ENCODE peak calls at places on chromosomes 1 and 21, in five cellular contexts. One of them, this sample, is unnamed.

GRCh38 chr1:51945591-51945990 is 44.9 kb downstream of the RAB3B start:
- DNase-seq in PC-9: no peak
- DNase-seq in foreskin fibroblast: peak; percentile 65
- DNase-seq in astrocyte of the spinal cord: peak; percentile 61
- DNase-seq in dorsolateral prefrontal cortex: no peak
- DNase-seq in this sample: peak; percentile 15

GRCh38 chr21:16193758-16194606 is 464.2 kb downstream of the USP25 start:
- DNase-seq in PC-9: no peak
- DNase-seq in foreskin fibroblast: peak; percentile 92
- DNase-seq in astrocyte of the spinal cord: peak; percentile 90
- DNase-seq in dorsolateral prefrontal cortex: peak; percentile 69
- DNase-seq in this sample: peak; percentile 93

GRCh38 chr1:41151846-41152245 is 90.3 kb downstream of the SCMH1 start:
- DNase-seq in PC-9: no peak
- DNase-seq in foreskin fibroblast: peak; percentile 20
- DNase-seq in astrocyte of the spinal cord: no peak
- DNase-seq in dorsolateral prefrontal cortex: no peak
- DNase-seq in this sample: peak; percentile 23

GRCh38 chr1:181456551-181456950 is 26.8 kb upstream of the CACNA1E start:
- DNase-seq in PC-9: no peak
- DNase-seq in foreskin fibroblast: no peak
- DNase-seq in astrocyte of the spinal cord: no peak
- DNase-seq in dorsolateral prefrontal cortex: no peak
- DNase-seq in this sample: no peak

GRCh38 chr1:35857830-35858229 is 25.2 kb upstream of the AGO1 start:
- DNase-seq in PC-9: no peak
- DNase-seq in foreskin fibroblast: peak; percentile 46
- DNase-seq in astrocyte of the spinal cord: peak; percentile 36
- DNase-seq in dorsolateral prefrontal cortex: no peak
- DNase-seq in this sample: peak; percentile 74

GRCh38 chr1:220761688-220762427 is 13.7 kb downstream of the MTARC2 start:
- DNase-seq in PC-9: no peak
- DNase-seq in foreskin fibroblast: no peak
- DNase-seq in astrocyte of the spinal cord: no peak
- DNase-seq in dorsolateral prefrontal cortex: no peak
- DNase-seq in this sample: no peak

GRCh38 chr1:221439008-221439733 is 302.7 kb downstream of the DUSP10 start:
- DNase-seq in PC-9: peak; percentile 75
- DNase-seq in foreskin fibroblast: peak; percentile 90
- DNase-seq in astrocyte of the spinal cord: peak; percentile 78
- DNase-seq in dorsolateral prefrontal cortex: no peak
- DNase-seq in this sample: peak; percentile 88

GRCh38 chr1:202688401-202688800 is 21.9 kb downstream of the SYT2 start:
- DNase-seq in PC-9: no peak
- DNase-seq in foreskin fibroblast: peak; percentile 34
- DNase-seq in astrocyte of the spinal cord: no peak
- DNase-seq in dorsolateral prefrontal cortex: no peak
- DNase-seq in this sample: no peak

GRCh38 chr1:106233511-106233910 is 823.0 kb upstream of the PRMT6 start:
- DNase-seq in PC-9: no peak
- DNase-seq in foreskin fibroblast: no peak
- DNase-seq in astrocyte of the spinal cord: no peak
- DNase-seq in dorsolateral prefrontal cortex: no peak
- DNase-seq in this sample: peak; percentile 74

GRCh38 chr1:183417691-183418491 is at the start of gene NMNAT2:
- DNase-seq in PC-9: peak; percentile 35
- DNase-seq in foreskin fibroblast: peak; percentile 69
- DNase-seq in astrocyte of the spinal cord: peak; percentile 5
- DNase-seq in dorsolateral prefrontal cortex: peak; percentile 73
- DNase-seq in this sample: peak; percentile 26

GRCh38 chr1:43945898-43946243 is 879 bp upstream of the IPO13 start:
- DNase-seq in PC-9: no peak
- DNase-seq in foreskin fibroblast: no peak
- DNase-seq in astrocyte of the spinal cord: no peak
- DNase-seq in dorsolateral prefrontal cortex: no peak
- DNase-seq in this sample: no peak

GRCh38 chr1:100622037-100622436 is 84.1 kb downstream of the GPR88 start:
- DNase-seq in PC-9: peak; percentile 44
- DNase-seq in foreskin fibroblast: peak; percentile 93
- DNase-seq in astrocyte of the spinal cord: peak; percentile 98
- DNase-seq in dorsolateral prefrontal cortex: no peak
- DNase-seq in this sample: peak; percentile 99

GRCh38 chr1:100322436-100323211 is 29.7 kb upstream of the CDC14A start:
- DNase-seq in PC-9: no peak
- DNase-seq in foreskin fibroblast: peak; percentile 31
- DNase-seq in astrocyte of the spinal cord: peak; percentile 2
- DNase-seq in dorsolateral prefrontal cortex: no peak
- DNase-seq in this sample: peak; percentile 54

GRCh38 chr21:38831526-38832467 is 26.1 kb downstream of the ETS2 start:
- DNase-seq in PC-9: peak; percentile 37
- DNase-seq in foreskin fibroblast: peak; percentile 98
- DNase-seq in astrocyte of the spinal cord: peak; percentile 89
- DNase-seq in dorsolateral prefrontal cortex: no peak
- DNase-seq in this sample: peak; percentile 99

GRCh38 chr1:152415454-152416227 is 1.6 kb upstream of the CRNN start:
- DNase-seq in PC-9: no peak
- DNase-seq in foreskin fibroblast: no peak
- DNase-seq in astrocyte of the spinal cord: no peak
- DNase-seq in dorsolateral prefrontal cortex: no peak
- DNase-seq in this sample: no peak

GRCh38 chr1:112791723-112792104 is 76.6 kb upstream of the PPM1J start:
- DNase-seq in PC-9: no peak
- DNase-seq in foreskin fibroblast: no peak
- DNase-seq in astrocyte of the spinal cord: no peak
- DNase-seq in dorsolateral prefrontal cortex: no peak
- DNase-seq in this sample: no peak

GRCh38 chr1:34500451-34500850 is 254.4 kb upstream of the GJB5 start:
- DNase-seq in PC-9: peak; percentile 8
- DNase-seq in foreskin fibroblast: peak; percentile 2
- DNase-seq in astrocyte of the spinal cord: peak; percentile 0
- DNase-seq in dorsolateral prefrontal cortex: no peak
- DNase-seq in this sample: peak; percentile 4

GRCh38 chr1:32266926-32267645 is 16.0 kb downstream of the LCK start:
- DNase-seq in PC-9: no peak
- DNase-seq in foreskin fibroblast: peak; percentile 52
- DNase-seq in astrocyte of the spinal cord: peak; percentile 42
- DNase-seq in dorsolateral prefrontal cortex: no peak
- DNase-seq in this sample: peak; percentile 64

GRCh38 chr1:241424480-241424971 is 67.5 kb upstream of the RGS7 start:
- DNase-seq in PC-9: no peak
- DNase-seq in foreskin fibroblast: no peak
- DNase-seq in astrocyte of the spinal cord: no peak
- DNase-seq in dorsolateral prefrontal cortex: no peak
- DNase-seq in this sample: no peak

GRCh38 chr1:183043872-183044859 is 20.9 kb downstream of the LAMC1 start:
- DNase-seq in PC-9: no peak
- DNase-seq in foreskin fibroblast: peak; percentile 70
- DNase-seq in astrocyte of the spinal cord: peak; percentile 89
- DNase-seq in dorsolateral prefrontal cortex: no peak
- DNase-seq in this sample: peak; percentile 85

GRCh38 chr1:62210960-62211359 is 16.3 kb downstream of the L1TD1 start:
- DNase-seq in PC-9: no peak
- DNase-seq in foreskin fibroblast: no peak
- DNase-seq in astrocyte of the spinal cord: no peak
- DNase-seq in dorsolateral prefrontal cortex: no peak
- DNase-seq in this sample: no peak

GRCh38 chr1:51969038-51969705 is 21.3 kb downstream of the RAB3B start:
- DNase-seq in PC-9: no peak
- DNase-seq in foreskin fibroblast: peak; percentile 84
- DNase-seq in astrocyte of the spinal cord: peak; percentile 92
- DNase-seq in dorsolateral prefrontal cortex: no peak
- DNase-seq in this sample: peak; percentile 89

GRCh38 chr1:225772323-225772768 is 5.3 kb upstream of the SRP9 start:
- DNase-seq in PC-9: peak; percentile 94
- DNase-seq in foreskin fibroblast: peak; percentile 93
- DNase-seq in astrocyte of the spinal cord: peak; percentile 87
- DNase-seq in dorsolateral prefrontal cortex: peak; percentile 79
- DNase-seq in this sample: peak; percentile 94

GRCh38 chr1:51327386-51327785 is 3.0 kb downstream of the TTC39A start:
- DNase-seq in PC-9: no peak
- DNase-seq in foreskin fibroblast: no peak
- DNase-seq in astrocyte of the spinal cord: no peak
- DNase-seq in dorsolateral prefrontal cortex: no peak
- DNase-seq in this sample: peak; percentile 13

GRCh38 chr1:156912861-156913808 is 7.3 kb upstream of the LRRC71 start:
- DNase-seq in PC-9: no peak
- DNase-seq in foreskin fibroblast: peak; percentile 50
- DNase-seq in astrocyte of the spinal cord: no peak
- DNase-seq in dorsolateral prefrontal cortex: no peak
- DNase-seq in this sample: no peak

GRCh38 chr1:226677121-226678020 is 61.7 kb downstream of the ITPKB start:
- DNase-seq in PC-9: peak; percentile 15
- DNase-seq in foreskin fibroblast: peak; percentile 90
- DNase-seq in astrocyte of the spinal cord: peak; percentile 70
- DNase-seq in dorsolateral prefrontal cortex: peak; percentile 71
- DNase-seq in this sample: peak; percentile 56

GRCh38 chr1:161258439-161259386 is at the start of gene PCP4L1:
- DNase-seq in PC-9: peak; percentile 16
- DNase-seq in foreskin fibroblast: peak; percentile 64
- DNase-seq in astrocyte of the spinal cord: peak; percentile 37
- DNase-seq in dorsolateral prefrontal cortex: peak; percentile 59
- DNase-seq in this sample: peak; percentile 78

GRCh38 chr1:240337795-240338194 is 246.1 kb downstream of the FMN2 start:
- DNase-seq in PC-9: no peak
- DNase-seq in foreskin fibroblast: peak; percentile 96
- DNase-seq in astrocyte of the spinal cord: peak; percentile 79
- DNase-seq in dorsolateral prefrontal cortex: no peak
- DNase-seq in this sample: peak; percentile 84

GRCh38 chr1:244231572-244232315 is 180.7 kb downstream of the ZBTB18 start:
- DNase-seq in PC-9: peak; percentile 41
- DNase-seq in foreskin fibroblast: peak; percentile 49
- DNase-seq in astrocyte of the spinal cord: peak; percentile 20
- DNase-seq in dorsolateral prefrontal cortex: no peak
- DNase-seq in this sample: peak; percentile 57

DNA sequence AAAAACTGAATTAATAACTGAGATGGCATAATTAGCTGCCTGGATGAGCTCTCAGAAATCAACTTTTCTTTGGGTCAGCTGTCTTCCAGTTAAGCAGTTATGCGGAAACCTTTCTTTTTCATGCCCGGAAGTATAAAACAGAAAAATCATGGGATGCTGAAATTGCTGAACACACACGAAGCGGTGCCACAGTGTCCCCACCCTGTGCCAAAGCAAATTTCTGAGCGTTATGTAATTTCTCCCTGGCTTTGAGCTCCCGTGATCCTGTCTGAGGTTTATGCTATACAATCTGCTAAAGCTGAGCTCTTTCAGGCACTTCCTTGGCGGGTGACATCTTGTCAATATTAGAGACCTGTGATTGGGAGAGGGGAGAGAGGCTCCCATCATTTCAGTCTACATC is 201.6 kb downstream of the ROR1 start:
- DNase-seq in PC-9: no peak
- DNase-seq in foreskin fibroblast: no peak
- DNase-seq in astrocyte of the spinal cord: no peak
- DNase-seq in dorsolateral prefrontal cortex: no peak
- DNase-seq in this sample: no peak
- TF ChIP-seq CTCF in PC-9: no peak
- TF ChIP-seq CTCF in foreskin fibroblast: no peak
- TF ChIP-seq CTCF in astrocyte of the spinal cord: no peak
- TF ChIP-seq CTCF in dorsolateral prefrontal cortex: no peak
- TF ChIP-seq CTCF in this sample: no peak

DNA sequence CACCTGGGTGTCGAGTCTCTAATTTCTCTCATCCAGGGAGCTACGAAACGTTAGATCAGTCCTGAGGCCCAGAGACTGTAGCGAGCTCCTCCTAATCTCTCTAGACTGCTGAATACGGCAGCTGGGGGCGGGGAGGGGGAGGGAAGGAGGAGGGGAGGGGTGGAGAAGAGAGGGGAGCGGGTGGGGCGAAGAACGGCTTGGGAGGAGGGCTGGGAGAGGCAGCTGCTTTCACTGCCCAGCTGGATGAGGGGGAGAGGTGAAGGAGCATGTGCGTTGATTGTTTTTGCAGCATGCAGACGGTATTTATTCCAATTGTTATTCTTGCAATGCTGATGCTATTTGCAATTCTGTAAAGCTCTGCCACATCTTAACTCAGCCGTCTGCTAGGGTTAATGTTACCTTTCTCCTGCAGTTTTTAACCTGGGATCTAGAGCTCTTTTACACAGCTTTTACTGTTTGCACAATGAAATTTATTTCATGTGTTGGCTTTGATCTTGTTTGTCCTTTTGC is 790 bp downstream of the DNAJC6 start:
- DNase-seq in PC-9: no peak
- DNase-seq in foreskin fibroblast: no peak
- DNase-seq in astrocyte of the spinal cord: no peak
- DNase-seq in dorsolateral prefrontal cortex: peak; percentile 72
- DNase-seq in this sample: no peak
- H3K4me3 ChIP-seq in PC-9: peak overlapping the region; percentile 58
- H3K4me3 ChIP-seq in foreskin fibroblast: peak overlapping the region; percentile 57
- H3K4me3 ChIP-seq in astrocyte of the spinal cord: peak overlapping the region; percentile 31
- H3K4me3 ChIP-seq in dorsolateral prefrontal cortex: peak overlapping the region; percentile 69
- H3K4me3 ChIP-seq in this sample: peak overlapping the region; percentile 24

GRCh38 chr1:24853656-24854055 is 76.4 kb downstream of the RUNX3 start:
- DNase-seq in PC-9: no peak
- DNase-seq in foreskin fibroblast: no peak
- DNase-seq in astrocyte of the spinal cord: no peak
- DNase-seq in dorsolateral prefrontal cortex: no peak
- DNase-seq in this sample: no peak

GRCh38 chr1:24855474-24855873 is 74.6 kb downstream of the RUNX3 start:
- DNase-seq in PC-9: no peak
- DNase-seq in foreskin fibroblast: no peak
- DNase-seq in astrocyte of the spinal cord: no peak
- DNase-seq in dorsolateral prefrontal cortex: no peak
- DNase-seq in this sample: no peak

GRCh38 chr1:24847995-24848857 is 81.8 kb downstream of the RUNX3 start:
- DNase-seq in PC-9: peak; percentile 91
- DNase-seq in foreskin fibroblast: peak; percentile 95
- DNase-seq in astrocyte of the spinal cord: peak; percentile 83
- DNase-seq in dorsolateral prefrontal cortex: peak; percentile 88
- DNase-seq in this sample: peak; percentile 90

GRCh38 chr1:24850353-24850905 is 79.6 kb downstream of the RUNX3 start:
- DNase-seq in PC-9: no peak
- DNase-seq in foreskin fibroblast: no peak
- DNase-seq in astrocyte of the spinal cord: peak; percentile 26
- DNase-seq in dorsolateral prefrontal cortex: no peak
- DNase-seq in this sample: peak; percentile 50

GRCh38 chr1:24849653-24850295 is 80.3 kb downstream of the RUNX3 start:
- DNase-seq in PC-9: no peak
- DNase-seq in foreskin fibroblast: peak; percentile 35
- DNase-seq in astrocyte of the spinal cord: no peak
- DNase-seq in dorsolateral prefrontal cortex: no peak
- DNase-seq in this sample: peak; percentile 53
- TF ChIP-seq CTCF in PC-9: no peak
- TF ChIP-seq CTCF in foreskin fibroblast: peak; percentile 9
- TF ChIP-seq CTCF in astrocyte of the spinal cord: peak; percentile 29
- TF ChIP-seq CTCF in dorsolateral prefrontal cortex: peak; percentile 23
- TF ChIP-seq CTCF in this sample: peak; percentile 31

GRCh38 chr1:71649588-71649987 is 568.8 kb upstream of the ZRANB2 start:
- DNase-seq in PC-9: no peak
- DNase-seq in foreskin fibroblast: peak; percentile 18
- DNase-seq in astrocyte of the spinal cord: no peak
- DNase-seq in dorsolateral prefrontal cortex: no peak
- DNase-seq in this sample: no peak
- H3K4me3 ChIP-seq in PC-9: no peak overlapping the region
- H3K4me3 ChIP-seq in foreskin fibroblast: no peak overlapping the region
- H3K4me3 ChIP-seq in astrocyte of the spinal cord: no peak overlapping the region
- H3K4me3 ChIP-seq in dorsolateral prefrontal cortex: no peak overlapping the region
- H3K4me3 ChIP-seq in this sample: no peak overlapping the region

GRCh38 chr21:44013380-44014088 is 1.4 kb downstream of the TRAPPC10 start:
- DNase-seq in PC-9: no peak
- DNase-seq in foreskin fibroblast: peak; percentile 28
- DNase-seq in astrocyte of the spinal cord: no peak
- DNase-seq in dorsolateral prefrontal cortex: no peak
- DNase-seq in this sample: peak; percentile 48
- TF ChIP-seq CTCF in PC-9: no peak
- TF ChIP-seq CTCF in foreskin fibroblast: no peak
- TF ChIP-seq CTCF in astrocyte of the spinal cord: no peak
- TF ChIP-seq CTCF in dorsolateral prefrontal cortex: no peak
- TF ChIP-seq CTCF in this sample: peak; percentile 26